ENCODE peak calls at places on chromosomes 3 and 15, in five cellular contexts. M, O, H, U and Y are unnamed samples.

GRCh38 chr3:104825116-104825515 is 541.6 kb upstream of the ALCAM start:
- DNase-seq in U (peak; percentile 77), M (peak; percentile 83), H (no peak), O (no peak), Y (no peak)

GRCh38 chr3:123783811-123784210 is 100.3 kb downstream of the MYLK start:
- DNase-seq in U (no peak), O (peak; percentile 36), H (no peak), M (no peak), Y (no peak)

GRCh38 chr15:40789119-40789518 is 17.8 kb upstream of the ZFYVE19 start:
- DNase-seq in M (no peak), U (no peak), H (no peak), O (no peak), Y (no peak)

GRCh38 chr15:83285979-83286553 is 1.6 kb upstream of the BNC1 start:
- DNase-seq in U (peak; percentile 78), O (peak; percentile 90), H (no peak), M (no peak), Y (no peak)

GRCh38 chr3:106673926-106674569 is 703.2 kb upstream of the CCDC54 start:
- DNase-seq in U (no peak), O (no peak), M (no peak), H (no peak), Y (no peak)

GRCh38 chr3:172065967-172066762 is 26.8 kb downstream of the FNDC3B start:
- DNase-seq in H (no peak), O (peak; percentile 56), U (no peak), M (peak; percentile 69), Y (no peak)

GRCh38 chr3:112813016-112813415 is 33.6 kb downstream of the CD200R1L start:
- DNase-seq in U (no peak), M (no peak), O (no peak), H (no peak), Y (no peak)

GRCh38 chr3:177781686-177782161 is 584.4 kb upstream of the TBL1XR1 start:
- DNase-seq in U (no peak), O (no peak), M (no peak), H (no peak), Y (no peak)

GRCh38 chr15:47961401-47962090 is 159.2 kb upstream of the SLC24A5 start:
- DNase-seq in M (peak; percentile 18), O (no peak), H (no peak), U (no peak), Y (no peak)

GRCh38 chr15:98700501-98700900 is 52.2 kb downstream of the IGF1R start:
- DNase-seq in U (no peak), O (no peak), H (no peak), M (no peak), Y (no peak)

GRCh38 chr3:193992062-193992461 is 143.9 kb upstream of the HES1 start:
- DNase-seq in M (no peak), O (no peak), U (no peak), H (no peak), Y (no peak)

GRCh38 chr3:48930590-48930989 is 11.9 kb downstream of the ARIH2 start:
- DNase-seq in M (no peak), H (no peak), U (no peak), O (no peak), Y (no peak)

GRCh38 chr3:134327594-134327975 is 46.7 kb downstream of the AMOTL2 start:
- DNase-seq in M (no peak), U (peak; percentile 47), O (peak; percentile 91), H (no peak), Y (no peak)

GRCh38 chr15:80876034-80876433 is 96.9 kb downstream of the CEMIP start:
- DNase-seq in U (no peak), O (no peak), M (no peak), H (no peak), Y (no peak)

GRCh38 chr3:72310028-72310987 is 525.4 kb upstream of the PROK2 start:
- DNase-seq in H (no peak), U (no peak), O (peak; percentile 66), M (peak; percentile 74), Y (peak; percentile 14)

GRCh38 chr3:125061170-125061569 is 5.4 kb upstream of the HEG1 start:
- DNase-seq in O (no peak), H (no peak), U (no peak), M (no peak), Y (no peak)

GRCh38 chr3:117485841-117486240 is 776.3 kb downstream of the TUSC7 start:
- DNase-seq in O (no peak), M (no peak), U (no peak), H (no peak), Y (no peak)

GRCh38 chr3:172204716-172205115 is 165.3 kb downstream of the FNDC3B start:
- DNase-seq in M (no peak), U (no peak), H (no peak), O (no peak), Y (no peak)

GRCh38 chr15:98658831-98659699 is 10.7 kb downstream of the IGF1R start:
- DNase-seq in U (no peak), M (peak; percentile 50), O (peak; percentile 44), H (peak; percentile 33), Y (peak; percentile 22)

GRCh38 chr3:119310052-119310451 is 15.9 kb downstream of the ARHGAP31 start:
- DNase-seq in M (no peak), O (peak; percentile 99), U (peak; percentile 68), H (no peak), Y (no peak)

GRCh38 chr3:65666426-65667091 is 372.2 kb downstream of the MAGI1 start:
- DNase-seq in O (peak; percentile 75), H (no peak), U (peak; percentile 15), M (no peak), Y (no peak)

GRCh38 chr15:52709172-52709979 is 30.2 kb upstream of the ATOSA start:
- DNase-seq in M (peak; percentile 3), H (no peak), U (peak; percentile 93), O (no peak), Y (peak; percentile 14)

GRCh38 chr3:184075901-184076300 is 21.0 kb upstream of the HTR3E start:
- DNase-seq in M (no peak), H (no peak), U (no peak), O (no peak), Y (no peak)

GRCh38 chr15:40343512-40343911 is 2.8 kb upstream of the CCDC9B start:
- DNase-seq in H (no peak), O (peak; percentile 99), M (no peak), U (no peak), Y (no peak)

GRCh38 chr3:142916611-142917010 is 27.7 kb upstream of the PCOLCE2 start:
- DNase-seq in H (no peak), O (no peak), U (no peak), M (no peak), Y (no peak)

GRCh38 chr15:75181780-75182179 is 19.9 kb upstream of the C15orf39 start:
- DNase-seq in M (no peak), H (no peak), U (no peak), O (no peak), Y (no peak)

GRCh38 chr3:164604687-164605086 is 473.6 kb downstream of the SI start:
- DNase-seq in H (no peak), M (no peak), O (no peak), U (no peak), Y (no peak)

GRCh38 chr15:51162865-51163762 is 68.4 kb upstream of the TNFAIP8L3 start:
- DNase-seq in U (peak; percentile 87), M (peak; percentile 65), H (peak; percentile 33), O (peak; percentile 80), Y (no peak)

GRCh38 chr15:25053000-25053815 is 98.4 kb downstream of the SNRPN start:
- DNase-seq in M (no peak), O (no peak), U (no peak), H (no peak), Y (no peak)

GRCh38 chr3:168671091-168671490 is 575.4 kb upstream of the GOLIM4 start:
- DNase-seq in H (no peak), M (peak; percentile 87), O (no peak), U (no peak), Y (peak; percentile 16)

GRCh38 chr15:76398301-76398700 is 61.7 kb downstream of the ISL2 start:
- DNase-seq in M (peak; percentile 84), U (no peak), H (no peak), O (no peak), Y (peak; percentile 78)

GRCh38 chr3:132787616-132788015 is 65.4 kb upstream of the NPHP3 start:
- DNase-seq in O (peak; percentile 15), U (no peak), H (no peak), M (peak; percentile 13), Y (no peak)

GRCh38 chr3:135242285-135242684 is 447.2 kb downstream of the EPHB1 start:
- DNase-seq in H (no peak), U (no peak), O (no peak), M (no peak), Y (no peak)

GRCh38 chr3:13288732-13289718 is 131.1 kb downstream of the NUP210 start:
- DNase-seq in H (no peak), M (peak; percentile 39), O (no peak), U (no peak), Y (no peak)

GRCh38 chr3:157608006-157608405 is 104.8 kb upstream of the VEPH1 start:
- DNase-seq in U (no peak), O (no peak), M (no peak), H (no peak), Y (no peak)

GRCh38 chr3:53941945-53942344 is 50.3 kb upstream of the SELENOK start:
- DNase-seq in H (no peak), O (no peak), M (peak; percentile 39), U (no peak), Y (no peak)